ENCODE peak calls at places on chromosomes 12 and 14, in five cellular contexts. L is HepG2, G is BJ, Z is cardiac muscle cell, Y is fibroblast of lung. D is an unnamed sample. For H3K36me3, the result is how much of the 10 kb centered on the place peaks cover.

GRCh38 chr12:19299765-19300164 is 139.5 kb upstream of the AEBP2 start:
- DNase-seq in L (no peak), G (no peak), Z (peak), Y (no peak), D (no peak)

GRCh38 chr12:98373982-98374381 is 141.4 kb upstream of the TMPO start:
- DNase-seq in L (no peak), G (no peak), Z (peak), Y (no peak), D (no peak)

GRCh38 chr14:56474419-56475022 is 105.1 kb upstream of the TMEM260 start:
- DNase-seq in L (peak), G (no peak), Z (peak), Y (peak), D (peak)

GRCh38 chr12:106417926-106418910 is 60.7 kb downstream of the POLR3B start:
- DNase-seq in L (peak), G (peak), Z (peak), Y (peak), D (no peak)

GRCh38 chr14:94485944-94486841 is 10.2 kb upstream of the SERPINA9 start:
- DNase-seq in L (peak), G (no peak), Z (peak), Y (peak), D (peak)

GRCh38 chr12:115661103-115661502 is 616.4 kb downstream of the MED13L start:
- DNase-seq in L (no peak), G (no peak), Z (peak), Y (peak), D (no peak)

GRCh38 chr14:70257526-70257925 is 68.8 kb upstream of the SLC8A3 start:
- DNase-seq in L (no peak), G (no peak), Z (peak), Y (no peak), D (peak)

GRCh38 chr12:10717410-10717809 is 5.7 kb downstream of the YBX3 start:
- DNase-seq in L (no peak), G (no peak), Z (peak), Y (no peak), D (no peak)

GRCh38 chr14:36300337-36300736 is 20.1 kb downstream of the MBIP start:
- DNase-seq in L (peak), G (no peak), Z (no peak), Y (peak), D (no peak)

GRCh38 chr12:78385541-78385940 is 479.0 kb upstream of the SYT1 start:
- DNase-seq in L (no peak), G (no peak), Z (no peak), Y (no peak), D (no peak)

GRCh38 chr12:39610626-39611025 is 9.0 kb downstream of the ABCD2 start:
- DNase-seq in L (no peak), G (no peak), Z (no peak), Y (no peak), D (no peak)
- H3K36me3 ChIP-seq in L (under half), G (under half), Z (under half), Y (under half), D (under half)

GRCh38 chr14:73191441-73191840 is 45.9 kb upstream of the PAPLN start:
- DNase-seq in L (no peak), G (no peak), Z (no peak), Y (no peak), D (no peak)
- H3K36me3 ChIP-seq in L (half or more), G (under half), Z (under half), Y (under half), D (under half)

GRCh38 chr12:60094436-60094835 is 498.6 kb downstream of the SLC16A7 start:
- DNase-seq in L (no peak), G (no peak), Z (no peak), Y (peak), D (no peak)
- H3K36me3 ChIP-seq in L (under half), G (under half), Z (under half), Y (under half), D (under half)

GRCh38 chr12:50727466-50727865 is 36.4 kb upstream of the ATF1 start:
- DNase-seq in L (no peak), G (no peak), Z (no peak), Y (no peak), D (no peak)

GRCh38 chr12:50732591-50732990 is 31.3 kb upstream of the ATF1 start:
- DNase-seq in L (no peak), G (peak), Z (peak), Y (peak), D (no peak)

GRCh38 chr12:50728841-50729240 is 35.1 kb upstream of the ATF1 start:
- DNase-seq in L (no peak), G (no peak), Z (no peak), Y (no peak), D (no peak)

GRCh38 chr12:50725011-50725899 is 38.6 kb upstream of the ATF1 start:
- DNase-seq in L (no peak), G (peak), Z (peak), Y (peak), D (no peak)

GRCh38 chr12:50728417-50728816 is 35.5 kb upstream of the ATF1 start:
- DNase-seq in L (no peak), G (no peak), Z (no peak), Y (no peak), D (no peak)
- H3K36me3 ChIP-seq in L (half or more), G (under half), Z (under half), Y (under half), D (under half)

GRCh38 chr12:68189766-68190700 is 30.5 kb upstream of the IFNG start:
- DNase-seq in L (no peak), G (no peak), Z (peak), Y (peak), D (no peak)
- H3K36me3 ChIP-seq in L (under half), G (under half), Z (under half), Y (under half), D (under half)

DNA sequence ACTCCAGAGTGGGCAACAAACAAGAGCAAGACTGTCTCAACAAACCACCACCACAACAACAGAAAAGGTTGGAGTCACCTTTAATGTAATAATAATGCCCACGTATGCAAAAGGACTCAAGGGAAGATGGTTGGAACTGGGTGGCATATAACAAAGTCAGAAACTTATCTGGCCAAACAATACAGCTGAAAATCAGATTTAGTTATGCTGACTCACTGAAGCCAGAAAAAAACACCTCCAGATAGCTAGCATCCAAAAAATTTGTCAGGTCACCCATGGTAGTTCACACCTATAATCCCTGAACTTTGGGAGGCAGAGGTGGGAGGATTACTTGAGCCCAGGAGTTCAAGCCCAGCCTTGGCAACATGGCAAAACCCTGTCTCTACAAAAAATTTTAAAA is 24.4 kb downstream of the SLC11A2 start:
- DNase-seq in L (no peak), G (no peak), Z (no peak), Y (no peak), D (no peak)
- H3K36me3 ChIP-seq in L (under half), G (under half), Z (under half), Y (under half), D (under half)

D was measured in H7.